ENCODE peak calls at places on chromosome 7, in four cellular contexts. V is lung, I is GM23338, Z is mesenchymal stem cell. R is an unnamed sample.
A peak's percentile ranks its signal among the peaks of the same experiment; 100 is the strongest.

GRCh38 chr7:133134810-133135209 is 52.9 kb upstream of the CHCHD3 start:
- DNase-seq in V (no peak), I (no peak), Z (no peak), R (no peak)

GRCh38 chr7:99459087-99459486 is 6.9 kb downstream of the ATP5MF start:
- DNase-seq in V (no peak), I (peak; percentile 82), Z (peak; percentile 31), R (no peak)

GRCh38 chr7:77699056-77699455 is 2.8 kb downstream of the RSBN1L start:
- DNase-seq in V (no peak), I (no peak), Z (no peak), R (no peak)

GRCh38 chr7:95686109-95686508 is 86.2 kb upstream of the DYNC1I1 start:
- DNase-seq in V (peak; percentile 32), I (peak; percentile 67), Z (peak; percentile 74), R (peak; percentile 70)

GRCh38 chr7:6435486-6436384 is 12.0 kb downstream of the DAGLB start:
- DNase-seq in V (peak; percentile 82), I (peak; percentile 89), Z (peak; percentile 87), R (peak; percentile 89)

GRCh38 chr7:66145404-66145843 is 30.8 kb downstream of the CRCP start:
- DNase-seq in V (peak; percentile 44), I (no peak), Z (peak; percentile 91), R (no peak)

GRCh38 chr7:107966701-107967100 is 36.3 kb downstream of the LAMB1 start:
- DNase-seq in V (no peak), I (peak; percentile 48), Z (peak; percentile 86), R (no peak)

GRCh38 chr7:111853231-111853990 is 291.1 kb upstream of the IMMP2L start:
- DNase-seq in V (no peak), I (peak; percentile 32), Z (no peak), R (no peak)

GRCh38 chr7:123397746-123398145 is 136.6 kb downstream of the IQUB start:
- DNase-seq in V (no peak), I (no peak), Z (no peak), R (no peak)

GRCh38 chr7:106598663-106599342 is 62.2 kb downstream of the CCDC71L start:
- DNase-seq in V (peak; percentile 81), I (peak; percentile 85), Z (peak; percentile 83), R (peak; percentile 84)

GRCh38 chr7:104795086-104795485 is 218.9 kb upstream of the KMT2E start:
- DNase-seq in V (no peak), I (no peak), Z (no peak), R (no peak)

GRCh38 chr7:99808766-99809165 is 19.0 kb upstream of the CYP3A43 start:
- DNase-seq in V (no peak), I (no peak), Z (no peak), R (no peak)

GRCh38 chr7:108452707-108453106 is 3.5 kb downstream of the NRCAM start:
- DNase-seq in V (no peak), I (peak; percentile 67), Z (peak; percentile 38), R (no peak)

GRCh38 chr7:33779216-33779615 is 126.1 kb upstream of the BMPER start:
- DNase-seq in V (no peak), I (no peak), Z (no peak), R (no peak)

GRCh38 chr7:139589474-139589873 is 66.0 kb downstream of the CLEC2L start:
- DNase-seq in V (no peak), I (no peak), Z (peak; percentile 13), R (no peak)

GRCh38 chr7:20786779-20787651 is at the start of gene SP8:
- DNase-seq in V (no peak), I (peak; percentile 90), Z (peak; percentile 17), R (no peak)

GRCh38 chr7:862157-862556 is 14.2 kb upstream of the GET4 start:
- DNase-seq in V (no peak), I (no peak), Z (no peak), R (no peak)

GRCh38 chr7:67662804-67663203 is 666.2 kb downstream of the TYW1 start:
- DNase-seq in V (no peak), I (no peak), Z (no peak), R (no peak)

GRCh38 chr7:7119668-7120208 is 62.6 kb upstream of the C1GALT1 start:
- DNase-seq in V (no peak), I (no peak), Z (no peak), R (no peak)

GRCh38 chr7:97016392-97017196 is 8.0 kb downstream of the DLX5 start:
- DNase-seq in V (no peak), I (peak; percentile 92), Z (no peak), R (no peak)

GRCh38 chr7:32058017-32058416 is 12.2 kb downstream of the PDE1C start:
- DNase-seq in V (no peak), I (no peak), Z (no peak), R (no peak)

GRCh38 chr7:41886257-41886905 is 183.5 kb upstream of the INHBA start:
- DNase-seq in V (no peak), I (no peak), Z (peak; percentile 94), R (peak; percentile 18)

GRCh38 chr7:68684246-68684850 is 913.9 kb upstream of the AUTS2 start:
- DNase-seq in V (no peak), I (no peak), Z (no peak), R (no peak)

GRCh38 chr7:69748530-69748929 is 150.3 kb downstream of the AUTS2 start:
- DNase-seq in V (no peak), I (no peak), Z (no peak), R (no peak)

GRCh38 chr7:8442814-8443304 is 9.4 kb downstream of the NXPH1 start:
- DNase-seq in V (peak; percentile 43), I (peak; percentile 94), Z (peak; percentile 62), R (peak; percentile 64)

GRCh38 chr7:91759205-91759863 is 121.2 kb downstream of the MTERF1 start:
- DNase-seq in V (peak; percentile 73), I (peak; percentile 65), Z (peak; percentile 3), R (no peak)

GRCh38 chr7:78587443-78588044 is 789.0 kb downstream of the PHTF2 start:
- DNase-seq in V (no peak), I (peak; percentile 44), Z (no peak), R (no peak)

GRCh38 chr7:155456772-155457543 is 971 bp upstream of the EN2 start:
- DNase-seq in V (peak; percentile 40), I (peak; percentile 84), Z (peak; percentile 39), R (peak; percentile 62)

GRCh38 chr7:15753834-15754600 is 67.5 kb upstream of the MEOX2 start:
- DNase-seq in V (no peak), I (no peak), Z (no peak), R (no peak)

GRCh38 chr7:135690566-135690965 is 28.3 kb downstream of the STMP1 start:
- DNase-seq in V (no peak), I (no peak), Z (peak; percentile 18), R (no peak)

GRCh38 chr7:27251513-27252306 is 9.1 kb downstream of the EVX1 start:
- DNase-seq in V (no peak), I (peak; percentile 56), Z (no peak), R (no peak)

GRCh38 chr7:29865526-29865925 is 59.2 kb downstream of the WIPF3 start:
- DNase-seq in V (no peak), I (no peak), Z (peak; percentile 36), R (peak; percentile 57)

GRCh38 chr7:28181921-28182517 is 1.4 kb upstream of the JAZF1 start:
- DNase-seq in V (no peak), I (no peak), Z (no peak), R (no peak)

GRCh38 chr7:50730459-50731400 is 52.0 kb downstream of the GRB10 start:
- DNase-seq in V (no peak), I (no peak), Z (no peak), R (peak; percentile 58)
- H3K4me1 ChIP-seq in V (peaks cover 16% of the 10 kb centered on the region), I (peaks cover 6% of the 10 kb centered on the region), Z (peaks cover 9% of the 10 kb centered on the region), R (peaks cover 69% of the 10 kb centered on the region)

GRCh38 chr7:130930260-130930659 is 196.3 kb upstream of the KLF14 start:
- DNase-seq in V (no peak), I (no peak), Z (no peak), R (peak; percentile 76)
- H3K4me1 ChIP-seq in V (peaks cover 4% of the 10 kb centered on the region), I (peaks cover 4% of the 10 kb centered on the region), Z (peaks cover 12% of the 10 kb centered on the region), R (peaks cover 11% of the 10 kb centered on the region)

GRCh38 chr7:148944935-148945934 is 61.1 kb upstream of the EZH2 start:
- DNase-seq in V (no peak), I (no peak), Z (peak; percentile 37), R (peak; percentile 65)
- H3K4me1 ChIP-seq in V (no peaks in the 10 kb centered on the region), I (no peaks in the 10 kb centered on the region), Z (peaks cover 1% of the 10 kb centered on the region), R (peaks cover 2% of the 10 kb centered on the region)

GRCh38 chr7:36275735-36276284 is 113.9 kb upstream of the ANLN start:
- DNase-seq in V (no peak), I (no peak), Z (no peak), R (no peak)

GRCh38 chr7:36278767-36279171 is 110.9 kb upstream of the ANLN start:
- DNase-seq in V (no peak), I (peak; percentile 68), Z (peak; percentile 75), R (peak; percentile 5)

GRCh38 chr7:36276428-36277246 is 113.0 kb upstream of the ANLN start:
- DNase-seq in V (peak; percentile 17), I (no peak), Z (peak; percentile 24), R (no peak)

GRCh38 chr7:36278069-36278766 is 111.4 kb upstream of the ANLN start:
- DNase-seq in V (no peak), I (no peak), Z (no peak), R (no peak)

GRCh38 chr7:36277247-36277542 is 112.5 kb upstream of the ANLN start:
- DNase-seq in V (no peak), I (no peak), Z (no peak), R (peak; percentile 39)
- H3K4me1 ChIP-seq in V (no peaks in the 10 kb centered on the region), I (peaks cover 75% of the 10 kb centered on the region), Z (peaks cover 30% of the 10 kb centered on the region), R (peaks cover 16% of the 10 kb centered on the region)

DNA sequence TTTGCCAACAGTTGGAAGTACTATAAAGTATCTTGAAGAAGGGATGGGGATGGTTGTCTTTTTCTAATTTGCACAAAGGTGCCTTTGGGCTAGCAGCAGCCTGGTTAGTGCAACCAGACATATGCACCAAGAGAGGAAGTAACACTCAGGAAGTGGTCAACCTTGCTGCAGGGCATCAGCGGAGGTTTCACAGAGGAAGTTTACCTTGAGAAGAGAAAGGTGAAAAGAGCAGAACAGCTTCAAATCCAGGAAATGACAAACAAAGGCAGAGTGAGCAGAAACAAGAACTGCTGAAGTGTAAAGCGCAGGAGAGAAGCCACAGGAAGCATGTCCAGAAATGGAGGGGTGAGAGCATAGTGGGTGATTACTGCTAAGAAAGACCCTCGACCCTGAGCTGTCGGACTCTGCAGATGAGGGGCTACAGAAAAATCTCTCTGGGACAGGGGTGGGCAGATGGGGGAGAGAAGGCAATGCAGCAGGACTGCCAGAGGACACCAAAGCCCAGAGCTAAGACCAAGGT is 66.9 kb downstream of the STK17A start:
- DNase-seq in V (no peak), I (no peak), Z (peak; percentile 40), R (no peak)
- H3K4me1 ChIP-seq in V (peaks cover 32% of the 10 kb centered on the region), I (peaks cover 61% of the 10 kb centered on the region), Z (peaks cover 32% of the 10 kb centered on the region), R (peaks cover 29% of the 10 kb centered on the region)

DNA sequence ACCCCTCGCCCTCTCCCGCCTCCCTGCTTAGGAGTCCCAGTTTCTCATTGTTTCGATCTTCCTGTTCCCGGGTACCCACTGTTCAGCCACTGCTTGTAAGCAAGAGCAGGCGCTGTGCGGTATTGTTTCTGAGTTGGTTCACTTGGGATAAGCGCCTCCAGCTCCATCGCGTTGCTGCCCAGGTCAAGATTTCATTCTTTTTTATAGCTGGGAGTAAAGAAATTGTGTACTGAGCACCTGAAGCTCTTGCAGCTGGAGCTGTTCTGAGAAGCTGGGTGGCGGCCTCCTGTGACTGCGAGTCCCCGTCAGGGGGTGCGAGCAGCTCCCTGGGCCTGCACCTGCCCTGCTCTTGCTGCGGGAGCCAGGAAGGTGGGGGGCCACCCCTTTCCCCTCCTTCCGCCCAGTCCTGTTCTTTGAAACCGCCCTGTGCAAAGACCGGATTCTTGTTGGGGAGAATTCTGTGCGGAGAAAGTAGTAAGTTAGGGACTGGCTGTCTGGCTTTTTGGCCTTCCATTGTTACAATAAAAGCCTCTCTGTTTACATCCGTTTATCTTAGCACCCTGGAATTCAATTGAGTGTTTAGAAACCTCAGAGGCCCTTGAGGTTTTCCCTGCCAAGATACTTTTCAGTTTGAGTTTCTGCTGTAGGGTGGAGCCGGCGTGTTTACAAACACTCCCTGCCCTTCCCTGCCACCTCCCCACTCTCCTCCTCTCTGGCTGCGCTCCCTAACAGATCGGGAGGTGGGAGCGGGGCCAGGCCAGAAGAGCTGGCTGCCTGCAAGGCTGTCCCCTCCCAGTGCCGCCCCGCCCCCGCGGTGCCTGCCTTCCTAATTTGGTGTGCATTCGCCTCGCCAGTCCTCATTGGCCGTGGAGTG is 30.8 kb upstream of the AP5Z1 start:
- DNase-seq in V (peak; percentile 100), I (peak; percentile 96), Z (peak; percentile 100), R (peak; percentile 99)
- H3K4me1 ChIP-seq in V (peaks cover 6% of the 10 kb centered on the region), I (peaks cover 15% of the 10 kb centered on the region), Z (peaks cover 57% of the 10 kb centered on the region), R (peaks cover 54% of the 10 kb centered on the region)

R was measured in adrenal gland.